ENCODE peak calls at places on chromosome 4, in nine cellular contexts. X is breast epithelium, M is psoas muscle, C is stomach, S is lower lobe of right lung, B is sigmoid colon, D is RWPE2, W is heart left ventricle, E is fibroblast of lung. J is an unnamed sample.

GRCh38 chr4:187480146-187481145 is 515.1 kb upstream of the ZFP42 start:
- DNase-seq in M (no peak), W (no peak), D (no peak), S (no peak), B (no peak), E (peak; percentile 44), X (no peak), C (no peak), J (no peak)

GRCh38 chr4:112099701-112100289 is 45.5 kb upstream of the FAM241A start:
- DNase-seq in B (no peak), D (no peak), W (no peak), X (no peak), C (no peak), S (no peak), M (no peak), E (peak; percentile 85), J (no peak)

GRCh38 chr4:52991452-52991851 is 129.3 kb downstream of the RASL11B start:
- DNase-seq in W (no peak), C (no peak), M (no peak), D (no peak), X (no peak), B (no peak), E (no peak), S (no peak), J (no peak)

GRCh38 chr4:148780426-148781005 is 338.3 kb upstream of the NR3C2 start:
- DNase-seq in D (no peak), W (no peak), B (no peak), E (no peak), C (no peak), M (no peak), S (no peak), X (no peak), J (peak; percentile 10)

GRCh38 chr4:2817136-2817535 is 24.3 kb downstream of the SH3BP2 start:
- DNase-seq in C (no peak), E (no peak), M (peak; percentile 44), W (no peak), X (no peak), S (no peak), B (no peak), D (no peak), J (no peak)

GRCh38 chr4:186128842-186129241 is 24.3 kb downstream of the FAM149A start:
- DNase-seq in M (no peak), D (no peak), S (no peak), C (no peak), X (no peak), W (no peak), E (no peak), B (no peak), J (no peak)

GRCh38 chr4:54359919-54360650 is 131.0 kb downstream of the PDGFRA start:
- DNase-seq in M (no peak), C (no peak), B (no peak), D (no peak), W (no peak), X (no peak), S (no peak), E (no peak), J (no peak)

GRCh38 chr4:82797591-82798081 is 960 bp downstream of the SCD5 start:
- DNase-seq in X (no peak), D (no peak), W (no peak), S (no peak), E (peak; percentile 36), M (peak; percentile 53), C (no peak), B (peak; percentile 75), J (peak; percentile 36)

GRCh38 chr4:174464949-174465348 is 57.3 kb downstream of the HPGD start:
- DNase-seq in M (no peak), E (no peak), C (no peak), S (no peak), W (no peak), X (no peak), D (no peak), B (no peak), J (no peak)

GRCh38 chr4:23320881-23321612 is 568.8 kb downstream of the PPARGC1A start:
- DNase-seq in D (no peak), S (no peak), C (no peak), M (no peak), B (no peak), E (peak; percentile 78), X (no peak), W (no peak), J (no peak)

DNA sequence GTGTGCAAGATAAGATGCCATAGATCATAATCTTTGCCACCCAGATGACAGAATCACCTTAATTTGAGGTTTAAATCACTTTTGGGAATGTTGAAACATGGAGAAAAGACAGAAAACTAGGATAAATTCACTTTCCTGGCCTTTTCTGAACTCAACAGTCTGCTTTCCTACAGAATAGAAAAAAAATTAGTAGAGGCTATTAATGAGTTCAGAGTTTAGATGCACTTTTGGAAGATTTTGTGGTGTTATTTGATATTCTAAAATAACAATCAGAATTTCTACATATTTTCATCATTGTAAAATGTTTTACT is 195.9 kb downstream of the CAMK2D start:
- DNase-seq in X (no peak), W (no peak), C (no peak), D (no peak), M (no peak), S (no peak), B (no peak), E (no peak), J (no peak)
- H3K4me1 ChIP-seq in X (no peaks in the 10 kb centered on the region), W (peaks cover 36% of the 10 kb centered on the region), C (peaks cover 21% of the 10 kb centered on the region), D (no peaks in the 10 kb centered on the region), M (no peaks in the 10 kb centered on the region), S (peaks cover 28% of the 10 kb centered on the region), B (no peaks in the 10 kb centered on the region), E (peaks cover 7% of the 10 kb centered on the region), J (no peaks in the 10 kb centered on the region)

DNA sequence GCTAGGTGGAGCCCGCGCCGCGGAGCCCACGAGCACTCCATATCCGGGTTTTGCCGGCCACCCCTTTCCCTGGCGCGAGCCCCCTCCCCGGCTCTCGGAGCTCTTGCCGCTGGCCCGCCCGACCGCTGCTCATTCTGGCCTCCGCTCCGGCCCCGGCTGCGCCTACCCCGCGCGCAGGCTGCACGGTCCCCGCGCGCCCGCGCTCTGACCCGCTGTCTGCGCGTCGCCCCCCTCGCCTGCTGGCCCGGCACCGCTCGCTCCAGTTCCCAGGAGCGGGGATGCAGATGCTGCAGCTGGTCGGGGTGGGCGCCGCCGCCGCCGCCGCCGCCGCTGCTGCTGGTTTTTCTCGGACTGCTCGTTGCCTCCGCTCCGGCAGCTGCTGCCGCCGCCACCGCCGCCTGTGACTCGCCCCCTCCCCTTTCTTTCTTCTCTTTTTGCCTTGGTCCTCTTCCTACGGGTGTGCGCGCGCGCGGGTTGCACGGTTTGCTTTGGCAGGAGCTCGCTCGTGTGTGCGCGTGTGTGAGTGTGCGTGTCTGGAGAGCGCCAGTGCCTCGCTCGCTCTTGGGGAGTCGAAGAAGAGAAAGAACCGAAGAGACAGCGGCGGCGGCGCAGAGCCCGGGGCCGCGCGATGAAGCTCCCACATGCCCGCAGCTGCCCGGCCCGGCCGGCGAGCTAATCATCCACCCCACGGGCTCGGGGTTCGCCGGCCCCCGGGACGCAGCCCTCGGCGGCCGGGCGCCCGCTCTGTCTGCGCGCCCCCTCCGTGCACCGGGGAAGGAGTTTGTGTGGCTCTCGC is at the start of gene ADGRL3:
- DNase-seq in C (no peak), D (no peak), B (peak; percentile 52), M (peak; percentile 41), X (no peak), E (peak; percentile 50), W (peak; percentile 46), S (peak; percentile 47), J (peak; percentile 71)
- H3K4me3 ChIP-seq in C (peak within 1 kb of the TSS; percentile 80), D (peak within 1 kb of the TSS; percentile 43), B (peak within 1 kb of the TSS; percentile 55), M (peak within 1 kb of the TSS; percentile 60), X (peak within 1 kb of the TSS; percentile 66), E (no peak within 1 kb of the TSS), W (peak within 1 kb of the TSS; percentile 61), S (peak within 1 kb of the TSS; percentile 58), J (peak within 1 kb of the TSS; percentile 65)

GRCh38 chr4:25172964-25173917 is 13.0 kb upstream of the SEPSECS start:
- DNase-seq in C (no peak), S (no peak), W (peak; percentile 54), D (peak; percentile 76), E (peak; percentile 99), M (no peak), B (peak; percentile 70), X (no peak), J (no peak)
- TF ChIP-seq CTCF in C (no peak), S (no peak), W (no peak), D (no peak), E (no peak), M (no peak), B (no peak), X (no peak), J (no peak)

GRCh38 chr4:139555705-139556070 is 331 bp downstream of the SETD7 start:
- DNase-seq in W (no peak), X (peak; percentile 55), B (peak; percentile 82), S (peak; percentile 76), E (peak; percentile 45), M (peak; percentile 82), C (peak; percentile 45), D (no peak), J (no peak)
- H3K4me1 ChIP-seq in W (peaks cover 74% of the 10 kb centered on the region), X (peaks cover 11% of the 10 kb centered on the region), B (no peaks in the 10 kb centered on the region), S (peaks cover 76% of the 10 kb centered on the region), E (peaks cover 4% of the 10 kb centered on the region), M (peaks cover 37% of the 10 kb centered on the region), C (peaks cover 76% of the 10 kb centered on the region), D (peaks cover 7% of the 10 kb centered on the region), J (peaks cover 47% of the 10 kb centered on the region)

GRCh38 chr4:118286685-118287084 is 66.1 kb downstream of the PRSS12 start:
- DNase-seq in S (no peak), C (no peak), X (no peak), W (no peak), E (no peak), B (no peak), M (no peak), D (no peak), J (no peak)
- H3K4me3 ChIP-seq in S (no peak overlapping the region), C (no peak overlapping the region), X (no peak overlapping the region), W (no peak overlapping the region), E (no peak overlapping the region), B (no peak overlapping the region), M (no peak overlapping the region), D (no peak overlapping the region), J (no peak overlapping the region)

GRCh38 chr4:128379860-128380259 is 92.2 kb upstream of the PGRMC2 start:
- DNase-seq in C (peak; percentile 61), X (no peak), S (peak; percentile 49), B (no peak), W (peak; percentile 42), D (no peak), M (peak; percentile 57), E (peak; percentile 51), J (peak; percentile 59)
- TF ChIP-seq CTCF in C (peak; percentile 43), X (peak; percentile 26), S (peak; percentile 52), B (peak; percentile 13), W (peak; percentile 41), D (peak; percentile 40), M (peak; percentile 53), E (peak; percentile 66), J (peak; percentile 76)

GRCh38 chr4:176013466-176014247 is 52.0 kb upstream of the WDR17 start:
- DNase-seq in X (no peak), C (no peak), B (no peak), S (no peak), W (no peak), D (no peak), M (no peak), E (no peak), J (no peak)
- H3K4me1 ChIP-seq in X (no peaks in the 10 kb centered on the region), C (no peaks in the 10 kb centered on the region), B (no peaks in the 10 kb centered on the region), S (no peaks in the 10 kb centered on the region), W (no peaks in the 10 kb centered on the region), D (no peaks in the 10 kb centered on the region), M (no peaks in the 10 kb centered on the region), E (no peaks in the 10 kb centered on the region), J (no peaks in the 10 kb centered on the region)

GRCh38 chr4:121057466-121057911 is 14.8 kb downstream of the NDNF start:
- DNase-seq in C (no peak), E (no peak), S (no peak), W (peak; percentile 34), M (peak; percentile 39), X (no peak), D (no peak), B (no peak), J (peak; percentile 39)
- H3K4me3 ChIP-seq in C (no peak overlapping the region), E (no peak overlapping the region), S (no peak overlapping the region), W (no peak overlapping the region), M (no peak overlapping the region), X (no peak overlapping the region), D (no peak overlapping the region), B (no peak overlapping the region), J (peak overlapping the region; percentile 27)

GRCh38 chr4:86522349-86522748 is 71.8 kb upstream of the PTPN13 start:
- DNase-seq in D (no peak), X (no peak), S (no peak), E (peak; percentile 45), W (no peak), C (no peak), B (no peak), M (no peak), J (no peak)
- TF ChIP-seq CTCF in D (peak; percentile 47), X (no peak), S (peak; percentile 17), E (peak; percentile 35), W (no peak), C (no peak), B (no peak), M (no peak), J (peak; percentile 19)

J was measured in BE2C.